ENCODE peak calls at places on chromosomes 6 and 20, in nine cellular contexts. B, N, Q, S, W, A, M, F and G are unnamed samples. For H3K9me3, the result is how much of the 10 kb centered on the place peaks cover.

GRCh38 chr6:56764081-56764566 is 121.4 kb upstream of the DST start:
- DNase-seq in S (peak), N (no peak), A (no peak), B (no peak), M (peak), Q (no peak), W (peak), F (no peak), G (peak)

GRCh38 chr6:31300797-31301196 is 28.9 kb upstream of the HLA-C start:
- DNase-seq in B (no peak), A (no peak), Q (no peak), S (no peak), N (no peak), W (no peak), F (no peak), M (no peak), G (no peak)

GRCh38 chr20:4571759-4572531 is 149.8 kb upstream of the PRND start:
- DNase-seq in B (no peak), M (no peak), W (no peak), A (no peak), Q (no peak), N (no peak), F (no peak), S (no peak), G (no peak)

GRCh38 chr20:38890497-38890818 is 35.8 kb upstream of the FAM83D start:
- DNase-seq in A (no peak), W (no peak), N (no peak), F (no peak), B (no peak), Q (no peak), S (no peak), M (no peak), G (no peak)

GRCh38 chr20:42923348-42923918 is 266.3 kb downstream of the PTPRT start:
- DNase-seq in A (no peak), N (no peak), S (no peak), B (no peak), M (no peak), Q (no peak), F (no peak), W (peak), G (no peak)

GRCh38 chr20:10209091-10209490 is 9.5 kb upstream of the SNAP25 start:
- DNase-seq in F (no peak), B (no peak), A (no peak), S (no peak), Q (no peak), N (no peak), M (no peak), W (no peak), G (no peak)

GRCh38 chr20:49276201-49276894 is 1.5 kb downstream of the ZNFX1 start:
- DNase-seq in F (no peak), M (no peak), B (no peak), A (no peak), S (no peak), W (no peak), Q (no peak), N (no peak), G (no peak)

GRCh38 chr6:48111143-48111506 is at the start of gene PTCHD4:
- DNase-seq in A (no peak), F (no peak), Q (no peak), B (no peak), S (peak), W (no peak), N (no peak), M (peak), G (no peak)

GRCh38 chr6:38517005-38517404 is 122.7 kb downstream of the BTBD9 start:
- DNase-seq in Q (no peak), N (no peak), W (no peak), F (no peak), B (no peak), M (no peak), S (no peak), A (no peak), G (no peak)

GRCh38 chr6:37512400-37512958 is 12.8 kb upstream of the CCDC167 start:
- DNase-seq in W (no peak), Q (no peak), F (no peak), S (peak), A (no peak), M (no peak), B (no peak), N (no peak), G (no peak)

GRCh38 chr6:56065408-56065807 is 182.0 kb downstream of the COL21A1 start:
- DNase-seq in W (no peak), B (no peak), S (no peak), Q (no peak), N (no peak), F (no peak), A (no peak), M (no peak), G (no peak)

GRCh38 chr6:135647521-135647920 is 150.0 kb upstream of the AHI1 start:
- DNase-seq in B (no peak), N (no peak), Q (no peak), S (no peak), M (no peak), F (no peak), W (no peak), A (no peak), G (no peak)

GRCh38 chr6:151413372-151414145 is 22.2 kb upstream of the ZBTB2 start:
- DNase-seq in Q (no peak), M (no peak), W (no peak), A (no peak), B (no peak), F (no peak), N (no peak), S (no peak), G (no peak)

GRCh38 chr6:158048589-158048988 is 66.9 kb downstream of the SYNJ2 start:
- DNase-seq in A (no peak), F (no peak), M (no peak), N (no peak), W (peak), Q (no peak), S (no peak), B (no peak), G (no peak)

GRCh38 chr20:43975096-43975768 is 60.6 kb downstream of the TOX2 start:
- DNase-seq in S (no peak), M (peak), B (no peak), W (peak), A (no peak), F (no peak), Q (no peak), N (no peak), G (no peak)

GRCh38 chr6:158819977-158820632 is 937 bp upstream of the EZR start:
- DNase-seq in F (no peak), Q (no peak), S (peak), W (no peak), B (no peak), A (no peak), N (no peak), M (no peak), G (no peak)

GRCh38 chr6:42742116-42742894 is 3.6 kb downstream of the TBCC start:
- DNase-seq in S (no peak), N (no peak), F (no peak), Q (no peak), M (no peak), B (no peak), A (no peak), W (no peak), G (no peak)

GRCh38 chr20:38804682-38805501 is 605 bp upstream of the PPP1R16B start:
- DNase-seq in A (peak), M (no peak), S (peak), W (no peak), F (no peak), B (peak), Q (no peak), N (peak), G (no peak)

GRCh38 chr6:30260036-30260504 is 46.9 kb upstream of the TRIM26 start:
- DNase-seq in F (no peak), Q (no peak), M (no peak), S (peak), A (no peak), B (no peak), W (no peak), N (peak), G (peak)

GRCh38 chr6:165663283-165663735 is 268 bp upstream of the PDE10A start:
- DNase-seq in W (peak), F (no peak), B (no peak), M (no peak), Q (peak), S (peak), N (peak), A (no peak), G (peak)

GRCh38 chr20:11626551-11626950 is 291.1 kb upstream of the BTBD3 start:
- DNase-seq in A (no peak), S (no peak), F (no peak), N (no peak), Q (no peak), B (no peak), M (no peak), W (no peak), G (no peak)

GRCh38 chr20:62943396-62943795 is 5.4 kb downstream of the GID8 start:
- DNase-seq in M (no peak), N (no peak), W (no peak), Q (peak), A (no peak), S (no peak), B (peak), F (no peak), G (peak)

GRCh38 chr6:101851911-101852310 is 458.4 kb downstream of the GRIK2 start:
- DNase-seq in F (no peak), Q (no peak), W (no peak), N (no peak), B (no peak), A (no peak), S (no peak), M (no peak), G (no peak)

GRCh38 chr6:167500961-167501360 is 176.1 kb downstream of the TTLL2 start:
- DNase-seq in N (peak), W (no peak), B (no peak), Q (no peak), A (peak), M (no peak), F (no peak), S (no peak), G (no peak)

GRCh38 chr6:167504412-167504961 is 179.6 kb downstream of the TTLL2 start:
- DNase-seq in W (no peak), B (no peak), Q (no peak), M (no peak), N (no peak), A (no peak), S (no peak), F (no peak), G (no peak)

GRCh38 chr6:167499161-167499660 is 174.3 kb downstream of the TTLL2 start:
- DNase-seq in Q (peak), A (peak), F (no peak), B (peak), N (no peak), W (no peak), S (no peak), M (no peak), G (no peak)

GRCh38 chr6:167502471-167502870 is 177.6 kb downstream of the TTLL2 start:
- DNase-seq in S (no peak), N (no peak), M (no peak), Q (no peak), A (no peak), W (no peak), B (no peak), F (no peak), G (no peak)

DNA sequence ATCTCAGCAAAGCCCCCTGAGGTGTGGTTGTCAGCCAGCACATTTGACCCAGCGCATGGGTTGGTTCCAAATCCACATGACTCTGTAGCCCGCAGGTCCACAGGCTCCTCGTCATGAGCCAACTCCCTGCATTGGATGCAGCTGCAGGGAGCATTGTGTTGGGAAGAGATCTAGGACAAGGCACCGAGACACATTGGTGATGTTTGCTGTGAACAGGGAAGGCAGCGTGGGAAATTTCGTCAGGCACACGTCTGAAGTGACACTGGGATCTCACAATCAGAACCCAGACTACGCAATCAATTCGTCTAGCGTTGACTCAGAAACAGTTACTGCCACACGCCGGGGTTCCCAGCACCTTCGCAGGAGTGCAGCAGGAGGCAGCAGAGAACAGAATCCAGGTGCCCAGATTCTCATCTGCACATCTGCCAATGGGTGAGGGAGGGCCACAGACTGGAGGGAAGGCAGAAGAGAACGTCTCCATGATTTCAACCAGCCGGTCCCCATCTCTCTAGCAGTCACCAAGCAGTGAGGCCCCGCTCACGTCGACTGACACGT is 177.0 kb downstream of the TTLL2 start:
- DNase-seq in M (peak), S (peak), N (peak), F (no peak), A (peak), Q (no peak), W (no peak), B (peak), G (no peak)
- H3K9me3 ChIP-seq in M (under half), S (under half), N (under half), F (under half), A (under half), Q (under half), W (under half), B (under half), G (under half)

DNA sequence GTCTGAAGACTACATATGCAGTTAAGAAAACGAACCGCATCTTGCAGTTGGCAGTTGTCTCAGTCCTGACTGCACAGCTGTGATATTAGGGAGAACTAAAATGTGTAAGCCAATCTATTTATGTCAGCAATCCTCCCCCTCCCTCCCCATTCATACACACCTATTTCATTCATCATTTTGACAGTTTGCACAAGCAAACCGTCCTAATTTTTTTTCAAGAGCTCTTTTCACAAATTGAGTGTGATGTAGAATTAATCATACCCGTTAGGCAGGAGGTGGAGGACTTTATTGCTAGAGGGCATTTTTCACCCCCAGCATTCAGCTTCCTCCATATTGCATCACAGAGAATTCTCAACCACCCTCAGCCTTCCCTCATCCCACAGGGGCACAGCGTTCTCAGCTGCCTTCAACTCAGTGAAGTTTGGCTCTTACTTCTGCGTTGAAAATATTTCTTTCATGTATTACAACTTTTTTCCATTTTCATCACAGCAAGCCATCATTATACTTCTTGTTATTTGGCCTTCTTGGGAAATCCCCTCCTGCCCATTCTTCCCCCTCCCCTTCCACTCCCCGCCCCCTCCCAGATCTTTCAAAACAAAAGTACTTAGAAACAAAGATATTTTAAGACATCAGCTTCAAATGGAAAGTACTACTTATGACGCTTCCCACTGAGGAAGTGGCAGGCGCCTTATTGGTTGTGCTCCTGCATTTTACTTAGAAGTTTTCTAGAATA is 37.5 kb downstream of the NOX3 start:
- DNase-seq in B (no peak), W (peak), S (no peak), N (no peak), M (no peak), F (peak), A (no peak), Q (no peak), G (no peak)
- H3K27ac ChIP-seq in B (peak), W (no peak), S (peak), N (peak), M (no peak), F (peak), A (no peak), Q (peak), G (peak)

DNA sequence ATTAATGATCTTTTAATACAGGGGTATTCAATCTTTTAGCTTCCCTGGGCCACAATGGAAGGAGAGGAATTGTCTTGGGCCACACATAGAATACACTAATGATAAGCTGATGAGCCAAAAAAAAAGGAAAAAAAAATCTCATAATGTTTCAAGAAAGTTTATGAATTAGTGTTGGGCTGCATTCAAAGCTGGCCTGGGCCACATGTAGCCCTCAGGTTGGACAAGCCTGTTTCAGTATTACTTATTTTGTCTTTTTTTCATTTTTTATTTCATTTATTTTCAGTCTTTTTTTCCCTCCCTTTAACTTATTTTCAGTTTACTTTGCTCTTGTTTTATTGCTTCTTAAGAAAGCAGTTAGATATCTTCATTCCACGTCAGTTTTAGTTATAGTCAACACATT is 2171.8 kb upstream of the DEFB115 start:
- DNase-seq in B (no peak), W (no peak), N (no peak), A (no peak), F (no peak), Q (no peak), M (no peak), S (no peak), G (no peak)
- H3K9me3 ChIP-seq in B (under half), W (under half), N (under half), A (under half), F (under half), Q (under half), M (under half), S (half or more), G (under half)

DNA sequence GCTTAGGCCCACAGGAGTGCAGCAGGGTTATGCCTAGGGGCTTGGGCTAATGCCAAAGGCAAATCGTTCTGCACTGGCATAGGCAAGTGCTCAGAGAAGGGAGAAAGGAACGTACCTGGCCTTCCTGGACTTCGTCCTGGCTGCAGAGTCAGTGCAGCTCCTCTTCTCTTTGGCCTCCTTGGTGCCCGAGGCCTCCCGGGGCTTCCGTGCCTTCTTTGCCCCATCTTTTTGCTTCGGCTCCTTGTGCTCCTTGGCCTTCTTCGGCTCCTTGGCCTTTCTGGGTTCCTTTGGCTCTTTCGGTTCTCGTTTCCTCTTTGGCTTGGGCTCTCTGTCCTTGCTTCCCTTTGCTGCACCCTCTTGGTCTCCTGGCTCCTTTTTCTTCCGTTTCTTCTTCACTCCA is 85.2 kb downstream of the CHD6 start:
- DNase-seq in S (no peak), A (no peak), M (no peak), Q (no peak), B (no peak), W (no peak), F (no peak), N (no peak), G (no peak)
- H3K27ac ChIP-seq in S (no peak), A (no peak), M (no peak), Q (no peak), B (no peak), W (no peak), F (no peak), N (no peak), G (no peak)

GRCh38 chr6:23031986-23032385 is 462.6 kb downstream of the HDGFL1 start:
- DNase-seq in W (no peak), A (no peak), B (no peak), N (no peak), Q (no peak), S (no peak), F (no peak), M (no peak), G (no peak)

GRCh38 chr6:23040899-23041298 is 471.5 kb downstream of the HDGFL1 start:
- DNase-seq in B (no peak), Q (no peak), A (no peak), M (no peak), N (no peak), F (no peak), S (no peak), W (no peak), G (no peak)

DNA sequence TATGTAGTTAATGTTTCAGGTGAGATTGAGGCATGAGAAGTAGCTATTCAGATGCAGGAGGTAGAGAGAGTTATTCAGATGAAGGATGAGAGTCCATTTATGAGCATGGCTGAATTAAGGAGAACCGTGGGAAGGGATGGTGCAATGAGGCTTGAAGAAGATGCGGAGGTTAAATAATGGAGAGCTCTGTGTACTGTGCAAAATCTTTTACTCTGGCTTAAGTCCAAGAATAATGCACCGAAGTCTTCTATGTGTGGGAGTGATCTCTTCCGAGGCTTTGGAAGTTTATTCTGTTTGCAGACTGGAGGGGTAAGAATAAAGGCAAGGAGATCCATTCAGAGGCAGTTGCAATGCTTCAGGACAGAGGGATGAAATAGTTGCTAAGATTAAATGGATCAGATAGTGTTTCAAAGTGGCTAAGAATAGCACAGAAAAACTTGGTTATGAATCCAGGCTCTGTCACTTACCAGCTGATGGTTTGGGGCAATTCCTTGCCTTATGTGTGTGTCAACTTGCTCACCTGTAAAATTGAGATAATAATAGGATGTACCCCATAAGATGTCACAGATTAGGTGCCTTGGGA is 467.1 kb downstream of the HDGFL1 start:
- DNase-seq in N (no peak), S (no peak), A (no peak), M (no peak), W (no peak), Q (no peak), F (no peak), B (no peak), G (no peak)
- H3K9me3 ChIP-seq in N (under half), S (under half), A (under half), M (under half), W (under half), Q (under half), F (under half), B (under half), G (under half)

DNA sequence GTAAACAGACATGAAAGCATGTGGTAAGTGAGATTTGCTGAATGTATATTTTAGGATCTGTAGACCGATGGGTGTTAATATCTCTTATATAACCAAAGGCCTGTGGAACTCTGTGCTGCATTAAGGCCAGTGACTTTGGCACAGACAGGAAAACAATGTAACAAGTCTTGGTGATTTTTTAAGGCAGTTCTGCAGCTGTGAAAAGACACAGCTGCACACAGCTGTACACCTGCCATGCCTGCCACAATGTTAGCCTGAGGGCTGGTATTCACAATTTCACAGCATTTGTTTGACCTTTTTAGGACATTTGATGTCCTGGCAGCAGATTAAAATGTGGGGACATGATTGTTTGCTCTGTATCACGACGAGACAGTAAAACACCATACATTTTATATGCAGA is 6.1 kb downstream of the SOBP start:
- DNase-seq in A (no peak), B (no peak), S (no peak), M (no peak), N (no peak), F (no peak), Q (no peak), W (no peak), G (no peak)
- H3K27ac ChIP-seq in A (peak), B (no peak), S (no peak), M (no peak), N (peak), F (peak), Q (peak), W (peak), G (peak)

DNA sequence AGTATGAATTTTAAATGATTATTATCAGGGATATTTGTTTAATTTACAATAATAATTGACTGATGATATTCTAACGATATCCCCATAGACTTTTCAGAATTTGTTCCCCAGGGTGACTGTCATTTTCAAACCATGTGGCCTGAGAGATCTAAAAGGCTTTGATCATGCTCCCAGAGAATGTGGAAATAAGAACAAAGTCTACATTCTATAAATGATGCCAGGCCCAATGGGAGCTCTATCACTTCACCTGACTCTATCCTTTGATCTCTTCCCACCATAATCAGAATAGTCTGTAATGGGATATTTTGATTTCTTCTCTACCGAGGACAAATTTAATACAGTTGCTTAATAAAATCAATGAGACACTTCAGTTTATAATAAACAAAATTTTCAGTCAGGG is 483.4 kb upstream of the IRAK1BP1 start:
- DNase-seq in N (no peak), B (no peak), S (no peak), M (no peak), W (no peak), F (no peak), Q (no peak), A (no peak), G (no peak)
- H3K9me3 ChIP-seq in N (under half), B (under half), S (half or more), M (under half), W (under half), F (under half), Q (under half), A (under half), G (under half)